ENCODE peak calls at places on chromosomes 13 and 19, in five cellular contexts. T is tibial nerve, O is A549, F is sigmoid colon, N is transverse colon. I is an unnamed sample.

GRCh38 chr13:95656386-95657015 is 12.0 kb upstream of the DZIP1 start:
- DNase-seq in T (no peak), N (no peak), F (no peak), O (no peak), I (no peak)

GRCh38 chr19:47157455-47158321 is 27.1 kb downstream of the SAE1 start:
- DNase-seq in F (peak; percentile 74), N (peak; percentile 64), T (peak; percentile 24), O (no peak), I (peak; percentile 66)

GRCh38 chr13:107600986-107601385 is 614.4 kb downstream of the LIG4 start:
- DNase-seq in T (no peak), O (no peak), F (no peak), N (no peak), I (no peak)

GRCh38 chr13:43411741-43412140 is 375.0 kb downstream of the ENOX1 start:
- DNase-seq in N (peak; percentile 19), O (no peak), F (peak; percentile 89), T (no peak), I (no peak)

GRCh38 chr13:28494861-28495585 is at the start of gene FLT1:
- DNase-seq in F (no peak), O (no peak), N (no peak), T (no peak), I (peak; percentile 45)

GRCh38 chr19:39160523-39160861 is 34.9 kb downstream of the PAK4 start:
- DNase-seq in T (peak; percentile 58), F (peak; percentile 87), N (no peak), O (no peak), I (no peak)

GRCh38 chr19:50258918-50259372 is 55.5 kb downstream of the MYH14 start:
- DNase-seq in F (no peak), N (peak; percentile 24), T (no peak), O (peak; percentile 39), I (peak; percentile 91)

GRCh38 chr13:60887711-60888110 is 490.7 kb downstream of the TDRD3 start:
- DNase-seq in O (no peak), T (no peak), N (no peak), F (no peak), I (no peak)

GRCh38 chr19:16111909-16112752 is 442 bp downstream of the RAB8A start:
- DNase-seq in O (no peak), T (no peak), F (peak; percentile 73), N (peak; percentile 21), I (no peak)

GRCh38 chr19:14516746-14517438 is 1.3 kb downstream of the DNAJB1 start:
- DNase-seq in F (no peak), O (no peak), T (no peak), N (peak; percentile 29), I (no peak)

GRCh38 chr13:60689571-60689970 is 292.6 kb downstream of the TDRD3 start:
- DNase-seq in T (no peak), F (no peak), O (no peak), N (no peak), I (no peak)

GRCh38 chr19:17086129-17086528 is 10.6 kb downstream of the MYO9B start:
- DNase-seq in O (no peak), F (no peak), N (no peak), T (no peak), I (no peak)

GRCh38 chr19:11033763-11034162 is 55.5 kb upstream of the LDLR start:
- DNase-seq in N (no peak), F (no peak), O (no peak), T (no peak), I (peak; percentile 82)

GRCh38 chr19:11034449-11035213 is 54.6 kb upstream of the LDLR start:
- DNase-seq in F (no peak), O (no peak), T (no peak), N (no peak), I (no peak)

GRCh38 chr19:11033251-11033650 is 56.0 kb upstream of the LDLR start:
- DNase-seq in O (no peak), N (no peak), T (no peak), F (no peak), I (no peak)

GRCh38 chr19:11038511-11038910 is 50.8 kb upstream of the LDLR start:
- DNase-seq in O (no peak), F (no peak), N (no peak), T (no peak), I (no peak)

DNA sequence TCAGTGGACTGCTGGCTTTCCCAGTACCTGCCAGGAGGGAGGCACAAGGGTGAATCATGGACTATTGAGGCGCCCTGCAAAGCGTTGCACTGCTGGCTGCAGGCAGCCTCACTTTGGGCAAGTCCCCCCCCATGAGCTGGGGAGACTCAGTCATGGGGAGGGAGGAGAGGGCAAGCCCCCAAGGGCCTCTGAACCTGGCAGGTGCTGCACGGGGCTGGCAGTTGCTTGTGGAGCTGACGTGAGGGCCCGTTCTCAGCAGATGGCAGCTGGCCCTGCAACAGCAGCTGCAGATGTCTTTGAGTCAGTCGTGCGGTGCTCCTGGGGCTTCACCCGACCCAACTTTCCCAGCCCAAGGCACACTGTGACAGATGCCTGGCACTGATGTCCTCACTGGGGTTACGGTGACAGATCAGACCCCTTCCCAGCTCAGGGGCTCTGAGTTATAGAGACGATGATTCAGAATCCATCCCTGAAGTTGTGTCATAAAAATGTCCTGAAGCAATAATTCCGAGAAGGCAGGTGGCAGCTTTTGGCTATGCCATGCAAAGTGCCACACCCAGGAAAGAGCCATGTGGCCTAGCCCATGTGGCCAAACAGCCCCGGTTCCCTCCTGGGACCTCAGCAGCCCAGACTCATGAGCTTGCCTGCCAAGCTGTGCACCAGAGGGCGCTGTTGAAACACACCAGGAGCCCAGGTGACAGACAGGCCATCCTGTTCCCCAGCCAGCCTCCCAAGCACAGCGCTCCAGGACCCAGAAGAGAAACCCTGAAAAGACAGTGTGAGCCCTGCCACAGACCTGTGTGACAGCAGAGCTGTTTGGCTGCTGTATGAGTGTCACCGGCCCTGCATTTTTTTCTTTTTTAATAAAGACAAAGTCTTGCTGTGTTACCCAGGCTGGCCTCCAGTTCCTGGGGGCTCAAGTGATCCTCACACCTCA is 53.6 kb upstream of the LDLR start:
- DNase-seq in T (peak; percentile 95), N (peak; percentile 95), O (peak; percentile 86), F (peak; percentile 96), I (peak; percentile 96)
- TF ChIP-seq EP300 in T (peak; percentile 16), N (no peak), O (no peak), F (no peak), I (no peak)

DNA sequence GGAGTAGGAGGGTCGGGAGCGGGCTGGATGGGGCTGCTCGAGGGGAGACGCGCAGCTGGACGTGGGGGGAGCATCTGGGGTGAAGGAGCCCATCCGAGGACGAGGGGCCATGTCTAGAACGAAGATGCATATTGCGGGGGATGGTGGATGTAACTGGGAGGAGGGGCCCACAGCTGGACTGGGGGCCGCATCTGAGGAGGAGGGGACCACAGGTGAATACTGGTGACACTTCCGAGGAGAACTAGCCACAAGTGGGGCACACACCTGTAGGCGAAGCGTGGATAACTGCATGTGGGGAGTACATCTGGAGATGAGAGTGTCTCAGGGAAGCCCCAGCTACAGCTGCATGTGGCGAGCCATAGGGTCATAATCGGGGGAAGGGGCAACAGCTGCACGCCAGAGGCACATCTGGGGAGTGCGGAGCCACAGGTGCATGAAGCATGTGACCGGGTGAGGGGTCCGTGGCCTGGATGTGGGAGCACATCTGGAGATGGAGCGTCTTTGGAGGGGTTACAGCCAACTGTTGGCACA is 402 bp downstream of the ZSWIM9 start:
- DNase-seq in O (no peak), T (no peak), F (no peak), N (no peak), I (no peak)
- TF ChIP-seq POLR2A in O (no peak), T (no peak), F (no peak), N (no peak), I (no peak)

GRCh38 chr13:51683537-51684050 is 99.3 kb downstream of the WDFY2 start:
- DNase-seq in O (no peak), T (no peak), N (no peak), F (no peak), I (no peak)

GRCh38 chr13:51689597-51689996 is 105.3 kb downstream of the WDFY2 start:
- DNase-seq in O (no peak), F (no peak), T (no peak), N (no peak), I (no peak)

GRCh38 chr13:51687928-51688714 is 103.9 kb downstream of the WDFY2 start:
- DNase-seq in O (no peak), T (no peak), N (no peak), F (no peak), I (no peak)

GRCh38 chr13:51684076-51684475 is 99.8 kb downstream of the WDFY2 start:
- DNase-seq in N (no peak), F (no peak), T (no peak), O (no peak), I (no peak)

DNA sequence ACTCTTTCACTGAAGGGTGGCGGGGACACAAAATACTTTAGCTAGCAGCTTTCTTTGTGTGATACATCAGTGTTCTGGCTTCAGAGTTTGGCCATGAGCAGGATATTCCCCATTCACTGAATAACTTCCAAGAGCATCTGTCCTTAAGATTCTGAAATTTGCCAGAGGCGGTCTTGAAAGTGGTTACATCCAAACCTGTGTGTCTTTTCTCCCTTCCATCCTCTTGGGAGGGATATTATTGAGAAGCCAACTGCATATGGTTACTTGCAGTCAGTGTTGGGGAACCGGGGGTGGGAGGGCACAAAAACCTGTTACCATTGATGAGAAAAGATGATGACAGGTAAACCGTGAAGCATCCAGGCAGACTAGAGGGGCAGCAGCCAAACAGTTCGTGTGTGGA is 104.7 kb downstream of the WDFY2 start:
- DNase-seq in F (no peak), N (no peak), T (no peak), O (no peak), I (no peak)
- H3K27ac ChIP-seq in F (no peak overlapping the region), N (no peak overlapping the region), T (no peak overlapping the region), O (no peak overlapping the region), I (no peak overlapping the region)

DNA sequence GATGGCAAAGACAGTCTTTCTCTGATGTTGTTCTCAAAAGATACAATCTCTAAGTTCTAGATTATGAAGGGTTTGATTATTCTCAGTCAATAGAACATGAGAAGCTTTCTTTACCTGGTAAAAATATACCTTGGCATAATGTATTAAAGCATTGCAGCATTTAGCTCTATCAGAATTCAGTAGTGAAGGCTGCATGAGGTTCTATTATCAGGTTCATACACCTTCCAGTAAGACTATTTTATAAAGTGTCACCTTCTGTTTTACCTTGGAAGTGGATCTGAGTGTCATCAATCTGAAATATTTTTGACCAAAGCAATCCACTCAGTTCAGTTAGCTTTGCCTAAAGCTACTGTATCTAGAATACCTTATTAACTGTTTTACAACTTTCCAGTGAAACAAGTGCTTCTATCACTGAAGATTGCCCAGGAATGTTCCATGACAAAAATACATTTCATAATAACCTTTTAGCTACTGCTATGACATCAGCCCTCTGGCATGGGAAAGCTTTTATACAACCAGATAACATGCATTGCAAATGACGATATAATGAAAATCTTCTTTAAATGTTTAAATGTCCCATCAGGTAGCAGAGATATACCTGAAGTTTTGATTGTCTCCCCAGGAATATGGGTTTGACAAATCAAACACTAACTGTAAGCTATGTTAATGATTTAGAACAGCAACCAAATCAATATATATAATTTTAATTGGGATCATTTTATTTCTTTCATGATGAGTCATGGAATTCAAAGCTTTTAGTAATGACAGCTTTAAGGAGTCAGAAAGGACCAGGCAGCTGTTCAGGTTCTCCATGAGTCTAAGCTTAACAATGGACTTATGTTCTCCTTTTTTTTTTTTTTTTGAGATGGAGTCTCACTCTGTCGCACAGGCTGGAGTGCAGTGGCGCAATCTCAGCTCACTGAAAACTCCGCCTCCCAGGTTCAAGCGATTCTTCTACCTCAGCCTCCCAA is 72.2 kb downstream of the UFM1 start:
- DNase-seq in F (no peak), T (no peak), N (no peak), O (no peak), I (no peak)
- TF ChIP-seq EP300 in F (no peak), T (no peak), N (no peak), O (no peak), I (no peak)